ENCODE peak calls at places on chromosomes 12 and 14, in four cellular contexts. F is uterus, N is foreskin keratinocyte, E is IMR-90. I is an unnamed sample.

GRCh38 chr14:47678157-47678556 is 2.8 kb upstream of the MDGA2 start:
- DNase-seq in F (no peak), N (no peak), E (no peak), I (no peak)

GRCh38 chr12:126668961-126669360 is 1598.0 kb upstream of the TMEM132C start:
- DNase-seq in F (no peak), N (no peak), E (no peak), I (no peak)

GRCh38 chr12:16573652-16574077 is 32.3 kb downstream of the LMO3 start:
- DNase-seq in F (peak; percentile 76), N (no peak), E (peak; percentile 32), I (no peak)

GRCh38 chr12:130932061-130932650 is 21.6 kb upstream of the ADGRD1 start:
- DNase-seq in F (no peak), N (no peak), E (no peak), I (no peak)

GRCh38 chr14:103279129-103280025 is 54.7 kb upstream of the EIF5 start:
- DNase-seq in F (no peak), N (no peak), E (no peak), I (peak; percentile 87)

GRCh38 chr12:26833692-26834168 is 736 bp upstream of the ITPR2 start:
- DNase-seq in F (peak; percentile 30), N (no peak), E (peak; percentile 13), I (peak; percentile 38)

GRCh38 chr14:100410056-100410565 is 87.0 kb downstream of the SLC25A47 start:
- DNase-seq in F (no peak), N (peak; percentile 52), E (peak; percentile 67), I (no peak)

GRCh38 chr12:62629971-62630739 is 163.5 kb downstream of the MON2 start:
- DNase-seq in F (no peak), N (no peak), E (no peak), I (no peak)

GRCh38 chr12:89236237-89236636 is 116.1 kb downstream of the DUSP6 start:
- DNase-seq in F (no peak), N (peak; percentile 58), E (peak; percentile 86), I (no peak)

GRCh38 chr12:123617580-123617979 is 15.7 kb downstream of the DDX55 start:
- DNase-seq in F (no peak), N (no peak), E (no peak), I (no peak)

GRCh38 chr12:46585854-46586621 is 213.5 kb upstream of the SLC38A2 start:
- DNase-seq in F (no peak), N (peak; percentile 51), E (peak; percentile 92), I (no peak)

GRCh38 chr12:107761502-107761904 is 566 bp upstream of the PRDM4 start:
- DNase-seq in F (no peak), N (no peak), E (no peak), I (no peak)

GRCh38 chr14:102164241-102164641 is 24.5 kb downstream of the WDR20 start:
- DNase-seq in F (no peak), N (peak; percentile 12), E (peak; percentile 49), I (no peak)

GRCh38 chr12:86193931-86194330 is 62.3 kb downstream of the MGAT4C start:
- DNase-seq in F (no peak), N (peak; percentile 65), E (peak; percentile 66), I (no peak)

GRCh38 chr12:106764738-106765137 is 9.7 kb upstream of the RIC8B start:
- DNase-seq in F (no peak), N (no peak), E (no peak), I (no peak)

GRCh38 chr12:51118706-51119105 is 35.3 kb upstream of the CSRNP2 start:
- DNase-seq in F (no peak), N (peak; percentile 99), E (peak; percentile 84), I (no peak)

GRCh38 chr12:44812062-44812461 is 64.1 kb downstream of the NELL2 start:
- DNase-seq in F (no peak), N (peak; percentile 9), E (no peak), I (no peak)

GRCh38 chr12:69240625-69240984 is 1.2 kb downstream of the CPSF6 start:
- DNase-seq in F (no peak), N (peak; percentile 14), E (peak; percentile 11), I (no peak)

GRCh38 chr12:6535960-6536847 is 1.9 kb downstream of the GAPDH start:
- DNase-seq in F (no peak), N (no peak), E (no peak), I (no peak)

GRCh38 chr12:95083471-95083870 is 10.1 kb upstream of the NR2C1 start:
- DNase-seq in F (no peak), N (no peak), E (peak; percentile 26), I (no peak)

GRCh38 chr14:68518180-68518579 is 274.7 kb downstream of the ZFP36L1 start:
- DNase-seq in F (peak; percentile 18), N (no peak), E (no peak), I (no peak)

GRCh38 chr14:31889297-31889696 is 187.8 kb upstream of the ARHGAP5 start:
- DNase-seq in F (no peak), N (no peak), E (no peak), I (no peak)

GRCh38 chr12:16605666-16606116 is 271 bp downstream of the LMO3 start:
- DNase-seq in F (peak; percentile 41), N (peak; percentile 20), E (peak; percentile 12), I (no peak)

GRCh38 chr12:25702553-25702952 is 149.5 kb upstream of the LMNTD1 start:
- DNase-seq in F (no peak), N (no peak), E (no peak), I (no peak)
- H3K4me1 ChIP-seq in F (no peaks in the 10 kb centered on the region), N (no peaks in the 10 kb centered on the region), E (no peaks in the 10 kb centered on the region), I (no peaks in the 10 kb centered on the region)

GRCh38 chr12:116916122-116916521 is 5.4 kb downstream of the FBXW8 start:
- DNase-seq in F (no peak), N (peak; percentile 92), E (peak; percentile 60), I (no peak)
- H3K4me1 ChIP-seq in F (no peaks in the 10 kb centered on the region), N (peaks cover 13% of the 10 kb centered on the region), E (peaks cover 7% of the 10 kb centered on the region), I (peaks cover 48% of the 10 kb centered on the region)

GRCh38 chr14:21071225-21072041 is 1.3 kb downstream of the ARHGEF40 start:
- DNase-seq in F (peak; percentile 90), N (peak; percentile 64), E (peak; percentile 95), I (peak; percentile 91)
- H3K4me1 ChIP-seq in F (no peaks in the 10 kb centered on the region), N (peaks cover 3% of the 10 kb centered on the region), E (peaks cover 22% of the 10 kb centered on the region), I (peaks cover 46% of the 10 kb centered on the region)

DNA sequence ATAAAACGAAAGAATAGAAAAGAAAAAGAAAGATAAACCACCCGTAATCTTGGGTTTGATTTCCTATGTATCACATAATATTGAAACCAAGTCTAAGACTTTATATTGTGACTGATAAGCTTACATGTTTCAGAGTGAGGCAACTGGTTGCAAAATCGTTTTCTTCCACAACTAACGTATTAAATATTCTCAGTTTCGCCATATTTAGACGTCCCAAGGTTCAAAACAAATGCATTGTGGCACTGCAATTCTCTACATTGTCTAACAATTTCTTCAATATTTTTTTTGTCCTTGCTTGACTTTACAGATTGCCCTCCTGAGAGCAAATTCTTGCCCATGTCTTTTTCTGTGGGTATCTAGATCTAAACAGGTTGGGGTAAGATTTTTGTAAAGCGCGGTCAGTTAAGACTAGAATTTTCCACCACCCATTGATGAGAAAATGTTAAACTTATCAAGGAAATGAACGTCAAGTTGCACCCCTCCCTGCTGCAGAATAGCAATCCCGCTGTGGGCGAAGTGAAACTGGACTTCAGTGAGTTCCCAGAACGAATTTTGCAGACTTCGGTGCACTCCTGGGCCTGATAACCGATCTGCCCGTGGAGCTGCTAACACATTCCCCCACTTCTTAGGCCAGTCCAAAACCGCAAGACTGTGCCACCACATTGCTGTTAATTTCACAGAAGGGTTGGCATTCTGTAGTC is 2.7 kb downstream of the TBX3 start:
- DNase-seq in F (no peak), N (no peak), E (peak; percentile 65), I (no peak)
- H3K4me1 ChIP-seq in F (no peaks in the 10 kb centered on the region), N (peaks cover 26% of the 10 kb centered on the region), E (peaks cover 18% of the 10 kb centered on the region), I (peaks cover 3% of the 10 kb centered on the region)

I was measured in upper lobe of left lung.